ENCODE peak calls at places on chromosomes 13 and 19, in four cellular contexts. One of them, this sample, is unnamed.

GRCh38 chr19:37963190-37963947 is 56.4 kb downstream of the SIPA1L3 start:
- DNase-seq in GM23338: no peak
- DNase-seq in SK-N-SH: no peak
- DNase-seq in hepatocyte: no peak
- DNase-seq in this sample: no peak

GRCh38 chr13:59837101-59837500 is 326.6 kb downstream of the DIAPH3 start:
- DNase-seq in GM23338: no peak
- DNase-seq in SK-N-SH: no peak
- DNase-seq in hepatocyte: peak
- DNase-seq in this sample: no peak

GRCh38 chr19:1848399-1849131 is at the start of gene REXO1:
- DNase-seq in GM23338: peak
- DNase-seq in SK-N-SH: peak
- DNase-seq in hepatocyte: peak
- DNase-seq in this sample: peak

GRCh38 chr19:955803-956746 is 28.1 kb upstream of the WDR18 start:
- DNase-seq in GM23338: no peak
- DNase-seq in SK-N-SH: no peak
- DNase-seq in hepatocyte: peak
- DNase-seq in this sample: no peak

GRCh38 chr19:17352608-17353280 is 15.4 kb downstream of the GTPBP3 start:
- DNase-seq in GM23338: no peak
- DNase-seq in SK-N-SH: no peak
- DNase-seq in hepatocyte: no peak
- DNase-seq in this sample: no peak

GRCh38 chr13:79079351-79079839 is 326.7 kb downstream of the RBM26 start:
- DNase-seq in GM23338: peak
- DNase-seq in SK-N-SH: no peak
- DNase-seq in hepatocyte: no peak
- DNase-seq in this sample: no peak

GRCh38 chr19:5880604-5881078 is 10.3 kb upstream of the FUT5 start:
- DNase-seq in GM23338: peak
- DNase-seq in SK-N-SH: no peak
- DNase-seq in hepatocyte: peak
- DNase-seq in this sample: no peak

GRCh38 chr13:42110410-42111155 is 62.1 kb downstream of the DGKH start:
- DNase-seq in GM23338: peak
- DNase-seq in SK-N-SH: peak
- DNase-seq in hepatocyte: peak
- DNase-seq in this sample: peak

DNA sequence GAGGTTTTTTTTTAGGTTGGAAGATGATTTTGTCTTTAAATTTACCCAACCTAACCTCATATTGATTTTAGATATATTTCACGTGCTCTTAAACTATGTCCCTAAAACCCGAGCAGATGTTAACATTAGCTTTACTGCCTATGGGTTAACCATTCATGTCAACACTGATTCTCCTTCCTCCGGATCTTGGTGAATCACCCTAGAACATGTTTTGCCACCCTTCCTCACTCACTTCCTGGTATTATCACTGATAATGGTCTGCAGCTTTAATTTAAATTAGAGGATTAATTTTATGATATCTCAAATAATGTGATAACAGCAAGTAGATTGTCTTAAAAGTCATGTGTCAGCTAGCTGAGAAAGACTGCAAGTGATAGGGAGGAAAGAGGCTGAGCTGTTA is 31.9 kb downstream of the HTR2A start:
- DNase-seq in GM23338: no peak
- DNase-seq in SK-N-SH: no peak
- DNase-seq in hepatocyte: no peak
- DNase-seq in this sample: no peak
- TF ChIP-seq EZH2phosphoT487 in GM23338: no peak
- TF ChIP-seq EZH2phosphoT487 in SK-N-SH: no peak
- TF ChIP-seq EZH2phosphoT487 in hepatocyte: no peak
- TF ChIP-seq EZH2phosphoT487 in this sample: no peak

DNA sequence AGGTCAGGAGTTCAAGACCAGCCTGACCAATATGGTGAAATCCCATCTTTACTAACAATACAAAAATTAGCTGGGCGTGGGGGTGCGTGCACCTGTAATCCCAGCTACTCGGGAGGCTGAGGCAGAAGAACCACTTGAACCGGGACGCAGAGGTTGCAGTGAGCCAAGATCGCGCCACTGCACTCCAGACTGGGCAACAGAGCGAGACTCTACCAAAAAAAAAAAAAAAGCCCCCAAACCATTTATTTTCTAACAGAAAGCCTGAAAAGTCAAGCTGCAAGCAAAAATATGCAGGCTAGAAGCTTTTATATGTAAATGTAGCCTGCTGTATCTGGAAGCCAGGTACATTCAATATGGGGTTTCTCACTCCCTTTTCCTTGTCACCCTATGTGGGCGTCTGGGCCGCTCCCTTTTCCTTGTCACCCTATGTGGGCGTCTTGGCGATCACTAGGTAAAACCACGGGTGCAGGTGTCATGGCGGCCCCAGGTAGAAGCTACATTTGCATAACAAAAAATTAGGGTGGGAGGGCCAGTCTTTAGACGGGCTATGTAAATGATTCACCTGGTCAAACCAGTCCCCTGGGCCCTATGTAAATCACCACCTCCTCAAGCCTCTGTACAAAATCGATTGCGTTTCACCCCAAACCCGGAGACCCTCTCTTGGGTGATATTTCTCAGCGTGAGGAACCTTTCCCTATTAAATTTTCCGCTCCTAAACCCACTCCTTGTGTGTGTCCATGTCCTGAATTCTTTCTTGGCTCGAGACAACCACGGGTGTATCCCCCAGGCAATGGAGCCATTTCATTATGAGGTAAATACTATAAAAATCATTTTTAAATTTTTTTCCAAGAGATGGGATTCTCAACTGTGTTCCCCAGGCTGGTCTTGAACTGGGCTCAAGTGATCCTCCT is 2.1 kb downstream of the TRIM13 start:
- DNase-seq in GM23338: peak
- DNase-seq in SK-N-SH: no peak
- DNase-seq in hepatocyte: no peak
- DNase-seq in this sample: no peak
- TF ChIP-seq EZH2phosphoT487 in GM23338: no peak
- TF ChIP-seq EZH2phosphoT487 in SK-N-SH: no peak
- TF ChIP-seq EZH2phosphoT487 in hepatocyte: no peak
- TF ChIP-seq EZH2phosphoT487 in this sample: no peak

GRCh38 chr13:94657167-94657566 is 55.2 kb downstream of the SOX21 start:
- DNase-seq in GM23338: no peak
- DNase-seq in SK-N-SH: no peak
- DNase-seq in hepatocyte: no peak
- DNase-seq in this sample: no peak
- TF ChIP-seq EZH2phosphoT487 in GM23338: no peak
- TF ChIP-seq EZH2phosphoT487 in SK-N-SH: no peak
- TF ChIP-seq EZH2phosphoT487 in hepatocyte: no peak
- TF ChIP-seq EZH2phosphoT487 in this sample: no peak

GRCh38 chr19:8473652-8474476 is 28.6 kb downstream of the PRAM1 start:
- DNase-seq in GM23338: no peak
- DNase-seq in SK-N-SH: no peak
- DNase-seq in hepatocyte: no peak
- DNase-seq in this sample: peak

GRCh38 chr19:8477889-8478288 is 24.6 kb downstream of the PRAM1 start:
- DNase-seq in GM23338: no peak
- DNase-seq in SK-N-SH: no peak
- DNase-seq in hepatocyte: no peak
- DNase-seq in this sample: no peak

GRCh38 chr19:8475005-8475404 is 27.4 kb downstream of the PRAM1 start:
- DNase-seq in GM23338: no peak
- DNase-seq in SK-N-SH: no peak
- DNase-seq in hepatocyte: no peak
- DNase-seq in this sample: no peak

GRCh38 chr19:8478605-8479004 is 23.8 kb downstream of the PRAM1 start:
- DNase-seq in GM23338: no peak
- DNase-seq in SK-N-SH: no peak
- DNase-seq in hepatocyte: no peak
- DNase-seq in this sample: no peak

GRCh38 chr19:8476524-8476923 is 25.9 kb downstream of the PRAM1 start:
- DNase-seq in GM23338: no peak
- DNase-seq in SK-N-SH: no peak
- DNase-seq in hepatocyte: no peak
- DNase-seq in this sample: no peak
- TF ChIP-seq EZH2phosphoT487 in GM23338: no peak
- TF ChIP-seq EZH2phosphoT487 in SK-N-SH: no peak
- TF ChIP-seq EZH2phosphoT487 in hepatocyte: no peak
- TF ChIP-seq EZH2phosphoT487 in this sample: no peak

GRCh38 chr19:14110650-14111049 is 6.9 kb downstream of the PRKACA start:
- DNase-seq in GM23338: no peak
- DNase-seq in SK-N-SH: no peak
- DNase-seq in hepatocyte: no peak
- DNase-seq in this sample: no peak

GRCh38 chr19:14112809-14113385 is 4.7 kb downstream of the PRKACA start:
- DNase-seq in GM23338: peak
- DNase-seq in SK-N-SH: no peak
- DNase-seq in hepatocyte: no peak
- DNase-seq in this sample: no peak

GRCh38 chr19:14113762-14114414 is 3.7 kb downstream of the PRKACA start:
- DNase-seq in GM23338: peak
- DNase-seq in SK-N-SH: no peak
- DNase-seq in hepatocyte: peak
- DNase-seq in this sample: no peak

GRCh38 chr19:14111486-14111885 is 6.1 kb downstream of the PRKACA start:
- DNase-seq in GM23338: no peak
- DNase-seq in SK-N-SH: no peak
- DNase-seq in hepatocyte: no peak
- DNase-seq in this sample: no peak

GRCh38 chr19:14112051-14112808 is 5.3 kb downstream of the PRKACA start:
- DNase-seq in GM23338: peak
- DNase-seq in SK-N-SH: no peak
- DNase-seq in hepatocyte: no peak
- DNase-seq in this sample: no peak
- TF ChIP-seq EZH2phosphoT487 in GM23338: no peak
- TF ChIP-seq EZH2phosphoT487 in SK-N-SH: no peak
- TF ChIP-seq EZH2phosphoT487 in hepatocyte: no peak
- TF ChIP-seq EZH2phosphoT487 in this sample: no peak

GRCh38 chr19:47487551-47488515 is 3.8 kb upstream of the KPTN start:
- DNase-seq in GM23338: no peak
- DNase-seq in SK-N-SH: no peak
- DNase-seq in hepatocyte: no peak
- DNase-seq in this sample: no peak

GRCh38 chr19:47483200-47483599 is 819 bp downstream of the KPTN start:
- DNase-seq in GM23338: no peak
- DNase-seq in SK-N-SH: no peak
- DNase-seq in hepatocyte: no peak
- DNase-seq in this sample: no peak

GRCh38 chr19:47483800-47484690 is at the start of gene KPTN:
- DNase-seq in GM23338: peak
- DNase-seq in SK-N-SH: peak
- DNase-seq in hepatocyte: peak
- DNase-seq in this sample: peak

GRCh38 chr19:47486900-47487299 is 2.9 kb upstream of the KPTN start:
- DNase-seq in GM23338: no peak
- DNase-seq in SK-N-SH: no peak
- DNase-seq in hepatocyte: no peak
- DNase-seq in this sample: no peak

DNA sequence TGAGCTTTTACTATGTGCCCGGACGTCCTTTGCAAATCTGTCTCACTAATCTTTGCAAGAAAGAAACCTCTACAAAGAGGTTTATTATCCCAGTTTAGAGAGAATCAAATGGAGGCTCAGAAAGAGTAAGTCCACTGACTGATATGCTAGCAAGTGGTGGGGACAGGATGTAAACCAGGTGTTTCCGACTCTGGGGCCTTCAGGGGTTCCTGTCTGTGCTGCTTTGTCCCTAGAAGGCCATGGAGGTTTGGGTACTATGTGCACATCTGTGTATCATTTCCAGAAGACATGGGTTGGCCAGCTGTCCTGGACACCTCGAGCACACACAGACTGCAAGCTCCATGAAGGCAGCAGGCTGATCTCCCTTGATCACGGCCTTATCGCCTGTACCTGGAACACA is 1.2 kb upstream of the KPTN start:
- DNase-seq in GM23338: no peak
- DNase-seq in SK-N-SH: no peak
- DNase-seq in hepatocyte: no peak
- DNase-seq in this sample: no peak
- TF ChIP-seq EZH2phosphoT487 in GM23338: no peak
- TF ChIP-seq EZH2phosphoT487 in SK-N-SH: no peak
- TF ChIP-seq EZH2phosphoT487 in hepatocyte: no peak
- TF ChIP-seq EZH2phosphoT487 in this sample: no peak

GRCh38 chr13:50078512-50079277 is 63.5 kb downstream of the KCNRG start:
- DNase-seq in GM23338: no peak
- DNase-seq in SK-N-SH: no peak
- DNase-seq in hepatocyte: no peak
- DNase-seq in this sample: no peak

GRCh38 chr13:50079278-50080157 is 64.3 kb downstream of the KCNRG start:
- DNase-seq in GM23338: no peak
- DNase-seq in SK-N-SH: no peak
- DNase-seq in hepatocyte: no peak
- DNase-seq in this sample: no peak

GRCh38 chr13:50081106-50081898 is 66.1 kb downstream of the KCNRG start:
- DNase-seq in GM23338: peak
- DNase-seq in SK-N-SH: peak
- DNase-seq in hepatocyte: peak
- DNase-seq in this sample: peak

GRCh38 chr13:50080856-50081105 is 65.5 kb downstream of the KCNRG start:
- DNase-seq in GM23338: no peak
- DNase-seq in SK-N-SH: no peak
- DNase-seq in hepatocyte: no peak
- DNase-seq in this sample: peak

DNA sequence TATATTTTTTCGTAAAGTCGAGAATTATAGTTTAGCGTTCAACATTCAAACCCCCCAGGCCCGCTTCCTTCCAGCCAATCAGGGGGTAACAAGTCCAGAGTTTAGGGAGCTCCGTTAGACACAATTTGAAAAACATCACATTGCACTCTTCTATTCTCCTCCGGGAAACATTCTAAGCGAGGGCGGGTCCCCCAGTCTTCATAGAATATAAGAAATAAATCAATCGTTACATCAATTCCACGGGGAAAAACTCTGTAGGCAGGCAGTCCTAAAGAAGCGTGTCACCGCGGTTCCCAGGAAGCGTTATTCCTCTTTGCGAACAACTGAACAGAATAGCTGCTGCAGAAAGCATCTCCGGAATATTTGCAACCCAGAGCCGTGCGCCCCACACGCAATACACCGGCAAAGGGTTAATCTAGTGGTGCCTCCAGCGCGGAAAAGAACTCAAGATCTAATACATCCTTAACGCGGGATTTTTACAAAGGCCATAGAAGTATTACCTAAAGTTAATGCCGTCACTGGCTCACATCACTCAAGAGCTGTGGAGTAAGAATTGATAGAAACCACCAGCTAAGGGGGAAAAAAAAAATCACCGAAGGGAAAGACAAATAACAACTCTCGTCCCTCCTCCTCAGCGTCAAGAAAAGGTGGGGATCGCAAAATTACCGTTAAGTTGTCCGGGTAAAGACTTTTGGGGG is 65.1 kb downstream of the KCNRG start:
- DNase-seq in GM23338: peak
- DNase-seq in SK-N-SH: peak
- DNase-seq in hepatocyte: peak
- DNase-seq in this sample: peak
- TF ChIP-seq EZH2phosphoT487 in GM23338: no peak
- TF ChIP-seq EZH2phosphoT487 in SK-N-SH: no peak
- TF ChIP-seq EZH2phosphoT487 in hepatocyte: peak
- TF ChIP-seq EZH2phosphoT487 in this sample: no peak

This sample was measured in MM.1S.